ENCODE peak calls at places on chromosomes 6 and 20, in nine cellular contexts. One of them, this sample, is unnamed.

GRCh38 chr6:423062-423798 is 31.7 kb downstream of the IRF4 start:
- DNase-seq in OCI-LY7: no peak
- DNase-seq in PC-3: no peak
- DNase-seq in HCT116: no peak
- DNase-seq in SK-N-SH: no peak
- DNase-seq in GM23248: no peak
- DNase-seq in GM23338: no peak
- DNase-seq in neural progenitor cell: no peak
- DNase-seq in hepatocyte: no peak
- DNase-seq in this sample: no peak

GRCh38 chr6:51398064-51398740 is 579.5 kb downstream of the TFAP2B start:
- DNase-seq in OCI-LY7: no peak
- DNase-seq in PC-3: peak; percentile 39
- DNase-seq in HCT116: no peak
- DNase-seq in SK-N-SH: no peak
- DNase-seq in GM23248: peak; percentile 7
- DNase-seq in GM23338: peak; percentile 10
- DNase-seq in neural progenitor cell: no peak
- DNase-seq in hepatocyte: no peak
- DNase-seq in this sample: no peak

GRCh38 chr6:12528581-12529363 is 187.8 kb upstream of the PHACTR1 start:
- DNase-seq in OCI-LY7: no peak
- DNase-seq in PC-3: no peak
- DNase-seq in HCT116: no peak
- DNase-seq in SK-N-SH: peak; percentile 72
- DNase-seq in GM23248: no peak
- DNase-seq in GM23338: no peak
- DNase-seq in neural progenitor cell: peak; percentile 22
- DNase-seq in hepatocyte: peak; percentile 17
- DNase-seq in this sample: no peak

GRCh38 chr20:768426-768978 is at the start of gene SLC52A3:
- DNase-seq in OCI-LY7: no peak
- DNase-seq in PC-3: peak; percentile 96
- DNase-seq in HCT116: peak; percentile 86
- DNase-seq in SK-N-SH: no peak
- DNase-seq in GM23248: no peak
- DNase-seq in GM23338: peak; percentile 80
- DNase-seq in neural progenitor cell: peak; percentile 51
- DNase-seq in hepatocyte: peak; percentile 58
- DNase-seq in this sample: no peak

GRCh38 chr6:54071941-54072340 is 39.3 kb upstream of the MLIP start:
- DNase-seq in OCI-LY7: no peak
- DNase-seq in PC-3: no peak
- DNase-seq in HCT116: no peak
- DNase-seq in SK-N-SH: no peak
- DNase-seq in GM23248: no peak
- DNase-seq in GM23338: no peak
- DNase-seq in neural progenitor cell: no peak
- DNase-seq in hepatocyte: no peak
- DNase-seq in this sample: no peak

GRCh38 chr6:8589941-8590676 is 154.8 kb upstream of the SLC35B3 start:
- DNase-seq in OCI-LY7: no peak
- DNase-seq in PC-3: peak; percentile 15
- DNase-seq in HCT116: peak; percentile 32
- DNase-seq in SK-N-SH: peak; percentile 4
- DNase-seq in GM23248: peak; percentile 0
- DNase-seq in GM23338: peak; percentile 73
- DNase-seq in neural progenitor cell: peak; percentile 41
- DNase-seq in hepatocyte: peak; percentile 20
- DNase-seq in this sample: no peak

GRCh38 chr20:47233333-47234188 is 122.9 kb downstream of the ZMYND8 start:
- DNase-seq in OCI-LY7: no peak
- DNase-seq in PC-3: no peak
- DNase-seq in HCT116: no peak
- DNase-seq in SK-N-SH: no peak
- DNase-seq in GM23248: no peak
- DNase-seq in GM23338: no peak
- DNase-seq in neural progenitor cell: no peak
- DNase-seq in hepatocyte: no peak
- DNase-seq in this sample: no peak

GRCh38 chr6:121515615-121516265 is 80.3 kb downstream of the GJA1 start:
- DNase-seq in OCI-LY7: no peak
- DNase-seq in PC-3: no peak
- DNase-seq in HCT116: no peak
- DNase-seq in SK-N-SH: no peak
- DNase-seq in GM23248: peak; percentile 45
- DNase-seq in GM23338: no peak
- DNase-seq in neural progenitor cell: no peak
- DNase-seq in hepatocyte: no peak
- DNase-seq in this sample: no peak

DNA sequence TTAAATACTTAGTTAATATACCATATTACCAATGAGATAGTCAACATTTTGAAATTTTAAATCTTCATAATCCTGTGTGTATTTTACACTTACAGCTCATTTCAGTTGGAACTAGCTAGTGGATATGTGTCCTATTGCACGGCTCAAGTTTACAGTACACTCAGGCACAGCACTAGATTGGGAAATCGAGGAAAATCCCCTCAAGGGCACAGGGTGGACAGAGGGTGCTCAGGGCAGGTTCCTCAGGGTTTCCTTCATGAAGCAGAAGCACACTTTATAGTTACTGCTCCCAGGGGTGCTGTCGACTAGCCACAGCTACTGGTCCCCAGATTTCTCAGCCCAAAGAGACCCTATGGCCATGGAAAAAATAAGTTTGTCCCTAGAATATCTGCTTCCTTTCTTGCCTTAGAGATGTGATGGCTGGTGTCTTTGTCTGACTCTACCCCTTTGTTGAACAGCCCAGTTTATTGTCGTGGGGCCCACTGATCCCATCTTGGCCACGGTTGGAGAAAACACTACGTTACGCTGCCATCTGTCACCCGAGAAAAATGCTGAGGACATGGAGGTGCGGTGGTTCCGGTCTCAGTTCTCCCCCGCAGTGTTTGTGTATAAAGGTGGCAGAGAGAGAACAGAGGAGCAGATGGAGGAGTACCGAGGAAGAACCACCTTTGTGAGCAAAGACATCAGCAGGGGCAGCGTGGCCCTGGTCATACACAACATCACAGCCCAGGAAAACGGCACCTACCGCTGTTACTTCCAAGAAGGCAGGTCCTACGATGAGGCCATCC is 1.5 kb downstream of the BTN2A1 start:
- DNase-seq in OCI-LY7: no peak
- DNase-seq in PC-3: no peak
- DNase-seq in HCT116: no peak
- DNase-seq in SK-N-SH: no peak
- DNase-seq in GM23248: peak; percentile 30
- DNase-seq in GM23338: no peak
- DNase-seq in neural progenitor cell: no peak
- DNase-seq in hepatocyte: no peak
- DNase-seq in this sample: no peak
- H3K4me3 ChIP-seq in OCI-LY7: peak overlapping the region; percentile 76
- H3K4me3 ChIP-seq in PC-3: peak overlapping the region; percentile 78
- H3K4me3 ChIP-seq in HCT116: peak overlapping the region; percentile 77
- H3K4me3 ChIP-seq in SK-N-SH: no peak overlapping the region
- H3K4me3 ChIP-seq in GM23248: peak overlapping the region; percentile 100
- H3K4me3 ChIP-seq in GM23338: peak overlapping the region; percentile 63
- H3K4me3 ChIP-seq in neural progenitor cell: peak overlapping the region; percentile 92
- H3K4me3 ChIP-seq in hepatocyte: peak overlapping the region; percentile 49
- H3K4me3 ChIP-seq in this sample: no peak overlapping the region

GRCh38 chr6:154614101-154614500 is 103.6 kb upstream of the CNKSR3 start:
- DNase-seq in OCI-LY7: no peak
- DNase-seq in PC-3: no peak
- DNase-seq in HCT116: no peak
- DNase-seq in SK-N-SH: no peak
- DNase-seq in GM23248: peak; percentile 73
- DNase-seq in GM23338: no peak
- DNase-seq in neural progenitor cell: no peak
- DNase-seq in hepatocyte: no peak
- DNase-seq in this sample: no peak

GRCh38 chr6:154614641-154615040 is 104.2 kb upstream of the CNKSR3 start:
- DNase-seq in OCI-LY7: no peak
- DNase-seq in PC-3: no peak
- DNase-seq in HCT116: no peak
- DNase-seq in SK-N-SH: no peak
- DNase-seq in GM23248: no peak
- DNase-seq in GM23338: no peak
- DNase-seq in neural progenitor cell: no peak
- DNase-seq in hepatocyte: no peak
- DNase-seq in this sample: no peak

GRCh38 chr6:154611847-154612246 is 101.4 kb upstream of the CNKSR3 start:
- DNase-seq in OCI-LY7: no peak
- DNase-seq in PC-3: no peak
- DNase-seq in HCT116: no peak
- DNase-seq in SK-N-SH: no peak
- DNase-seq in GM23248: no peak
- DNase-seq in GM23338: no peak
- DNase-seq in neural progenitor cell: no peak
- DNase-seq in hepatocyte: no peak
- DNase-seq in this sample: no peak

GRCh38 chr6:154611241-154611640 is 100.8 kb upstream of the CNKSR3 start:
- DNase-seq in OCI-LY7: no peak
- DNase-seq in PC-3: no peak
- DNase-seq in HCT116: no peak
- DNase-seq in SK-N-SH: no peak
- DNase-seq in GM23248: no peak
- DNase-seq in GM23338: no peak
- DNase-seq in neural progenitor cell: no peak
- DNase-seq in hepatocyte: no peak
- DNase-seq in this sample: no peak

DNA sequence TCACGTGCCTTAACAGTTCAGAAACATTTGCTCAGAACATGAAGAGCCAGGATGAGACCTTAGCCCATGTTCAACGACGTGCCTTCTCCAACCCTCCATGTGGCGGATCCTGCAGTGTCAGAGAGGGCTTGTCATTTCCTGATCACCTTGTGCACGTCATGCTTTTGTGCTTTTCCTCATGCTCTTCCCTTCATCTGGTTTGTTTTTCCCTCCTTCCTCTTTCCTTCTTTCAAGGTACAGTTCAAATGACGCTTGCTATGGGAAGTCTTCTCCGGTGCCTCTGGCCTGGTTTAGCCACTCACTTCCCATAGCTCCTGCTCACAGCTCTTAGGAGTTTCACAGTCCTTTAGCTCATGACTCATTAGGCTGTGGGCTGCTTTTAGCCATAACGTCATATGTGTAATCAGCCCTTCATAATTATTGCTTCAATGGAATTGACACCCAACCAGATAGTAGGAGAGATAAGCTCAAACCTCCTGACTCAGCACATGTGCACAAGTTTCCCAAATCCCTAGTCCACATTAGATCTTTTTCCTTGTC is 102.7 kb upstream of the CNKSR3 start:
- DNase-seq in OCI-LY7: no peak
- DNase-seq in PC-3: peak; percentile 45
- DNase-seq in HCT116: no peak
- DNase-seq in SK-N-SH: no peak
- DNase-seq in GM23248: peak; percentile 89
- DNase-seq in GM23338: no peak
- DNase-seq in neural progenitor cell: no peak
- DNase-seq in hepatocyte: peak; percentile 75
- DNase-seq in this sample: no peak
- TF ChIP-seq EZH2phosphoT487 in OCI-LY7: no peak
- TF ChIP-seq EZH2phosphoT487 in PC-3: no peak
- TF ChIP-seq EZH2phosphoT487 in HCT116: no peak
- TF ChIP-seq EZH2phosphoT487 in SK-N-SH: no peak
- TF ChIP-seq EZH2phosphoT487 in GM23248: no peak
- TF ChIP-seq EZH2phosphoT487 in GM23338: no peak
- TF ChIP-seq EZH2phosphoT487 in neural progenitor cell: no peak
- TF ChIP-seq EZH2phosphoT487 in hepatocyte: no peak
- TF ChIP-seq EZH2phosphoT487 in this sample: no peak

DNA sequence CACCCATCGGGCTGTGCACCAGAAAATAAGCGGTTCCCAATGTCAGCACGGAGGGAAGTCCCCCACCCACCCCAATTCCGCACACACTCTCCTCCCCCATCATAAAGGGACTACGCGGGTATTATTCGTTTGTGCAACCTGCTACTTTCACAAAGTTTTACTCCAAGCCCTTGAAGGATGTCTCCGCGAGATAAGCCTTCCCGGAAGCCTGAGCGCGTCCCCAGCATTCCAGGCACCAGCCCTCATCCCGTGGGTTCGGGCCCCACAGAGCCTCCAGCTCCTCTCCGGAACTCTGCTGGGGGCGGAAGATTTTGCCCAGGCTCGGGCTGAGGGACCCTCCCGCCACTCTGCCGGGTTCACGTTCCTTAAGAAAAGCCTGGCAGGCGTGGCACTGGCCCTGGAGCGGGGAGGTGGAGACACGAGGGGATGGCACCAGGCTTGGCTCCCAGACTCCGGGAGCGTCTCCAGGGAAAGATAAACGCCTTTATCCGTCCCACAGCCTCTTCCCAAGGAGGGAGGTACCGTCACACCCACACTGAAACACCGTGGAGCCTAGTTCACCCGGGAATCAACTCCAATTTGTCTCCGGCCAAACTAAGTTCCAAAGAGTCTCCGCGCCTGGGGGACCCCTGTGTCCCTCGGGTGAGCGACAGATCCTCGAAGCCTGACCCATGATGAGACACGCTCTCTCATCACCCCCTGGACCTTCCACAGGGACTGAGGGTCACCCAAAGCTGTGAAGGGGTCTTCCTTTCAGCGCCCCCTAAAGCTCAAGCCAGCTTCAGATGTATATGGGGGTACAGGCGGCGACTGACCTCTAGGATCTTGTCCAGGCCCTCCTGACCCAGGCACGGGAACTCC is 934 bp downstream of the KCNK5 start:
- DNase-seq in OCI-LY7: no peak
- DNase-seq in PC-3: no peak
- DNase-seq in HCT116: no peak
- DNase-seq in SK-N-SH: peak; percentile 34
- DNase-seq in GM23248: no peak
- DNase-seq in GM23338: no peak
- DNase-seq in neural progenitor cell: peak; percentile 41
- DNase-seq in hepatocyte: no peak
- DNase-seq in this sample: no peak
- H3K4me3 ChIP-seq in OCI-LY7: no peak overlapping the region
- H3K4me3 ChIP-seq in PC-3: peak overlapping the region; percentile 58
- H3K4me3 ChIP-seq in HCT116: peak overlapping the region; percentile 75
- H3K4me3 ChIP-seq in SK-N-SH: no peak overlapping the region
- H3K4me3 ChIP-seq in GM23248: no peak overlapping the region
- H3K4me3 ChIP-seq in GM23338: peak overlapping the region; percentile 93
- H3K4me3 ChIP-seq in neural progenitor cell: peak overlapping the region; percentile 66
- H3K4me3 ChIP-seq in hepatocyte: peak overlapping the region; percentile 87
- H3K4me3 ChIP-seq in this sample: no peak overlapping the region

GRCh38 chr6:135251416-135251815 is 70.3 kb downstream of the MYB start:
- DNase-seq in OCI-LY7: no peak
- DNase-seq in PC-3: no peak
- DNase-seq in HCT116: no peak
- DNase-seq in SK-N-SH: no peak
- DNase-seq in GM23248: no peak
- DNase-seq in GM23338: peak; percentile 51
- DNase-seq in neural progenitor cell: peak; percentile 84
- DNase-seq in hepatocyte: no peak
- DNase-seq in this sample: no peak

GRCh38 chr6:135254471-135254870 is 73.4 kb downstream of the MYB start:
- DNase-seq in OCI-LY7: no peak
- DNase-seq in PC-3: no peak
- DNase-seq in HCT116: no peak
- DNase-seq in SK-N-SH: no peak
- DNase-seq in GM23248: no peak
- DNase-seq in GM23338: no peak
- DNase-seq in neural progenitor cell: no peak
- DNase-seq in hepatocyte: no peak
- DNase-seq in this sample: no peak

GRCh38 chr6:135251964-135252429 is 70.9 kb downstream of the MYB start:
- DNase-seq in OCI-LY7: no peak
- DNase-seq in PC-3: peak; percentile 54
- DNase-seq in HCT116: no peak
- DNase-seq in SK-N-SH: no peak
- DNase-seq in GM23248: peak; percentile 49
- DNase-seq in GM23338: no peak
- DNase-seq in neural progenitor cell: peak; percentile 37
- DNase-seq in hepatocyte: peak; percentile 27
- DNase-seq in this sample: no peak

GRCh38 chr6:135250234-135250633 is 69.1 kb downstream of the MYB start:
- DNase-seq in OCI-LY7: no peak
- DNase-seq in PC-3: peak; percentile 14
- DNase-seq in HCT116: no peak
- DNase-seq in SK-N-SH: no peak
- DNase-seq in GM23248: peak; percentile 26
- DNase-seq in GM23338: no peak
- DNase-seq in neural progenitor cell: no peak
- DNase-seq in hepatocyte: no peak
- DNase-seq in this sample: no peak

GRCh38 chr6:135250751-135251356 is 69.7 kb downstream of the MYB start:
- DNase-seq in OCI-LY7: no peak
- DNase-seq in PC-3: no peak
- DNase-seq in HCT116: no peak
- DNase-seq in SK-N-SH: no peak
- DNase-seq in GM23248: no peak
- DNase-seq in GM23338: peak; percentile 82
- DNase-seq in neural progenitor cell: peak; percentile 92
- DNase-seq in hepatocyte: no peak
- DNase-seq in this sample: no peak
- TF ChIP-seq EZH2phosphoT487 in OCI-LY7: no peak
- TF ChIP-seq EZH2phosphoT487 in PC-3: no peak
- TF ChIP-seq EZH2phosphoT487 in HCT116: no peak
- TF ChIP-seq EZH2phosphoT487 in SK-N-SH: no peak
- TF ChIP-seq EZH2phosphoT487 in GM23248: no peak
- TF ChIP-seq EZH2phosphoT487 in GM23338: no peak
- TF ChIP-seq EZH2phosphoT487 in neural progenitor cell: no peak
- TF ChIP-seq EZH2phosphoT487 in hepatocyte: no peak
- TF ChIP-seq EZH2phosphoT487 in this sample: no peak